ENCODE peak calls at places on chromosomes 12 and 14, in five cellular contexts. One of them, this sample, is unnamed.

GRCh38 chr12:121970901-121971300 is 50.8 kb upstream of the BCL7A start:
- ATAC-seq in sciatic nerve: no peak
- ATAC-seq in psoas muscle: peak
- ATAC-seq in activated CD8-positive, alpha-beta memory T cell treated with anti-CD3 and anti-CD28 coated beads, Interleukin-2, amount 10 ng/mL, durations not matched to agents 7 days and 5 days: no peak
- ATAC-seq in activated CD8-positive, alpha-beta T cell treated with anti-CD3 and anti-CD28 coated beads for 36 hours: no peak
- ATAC-seq in this sample: no peak

GRCh38 chr12:129607756-129608155 is 296.1 kb downstream of the TMEM132D start:
- ATAC-seq in sciatic nerve: no peak
- ATAC-seq in psoas muscle: no peak
- ATAC-seq in activated CD8-positive, alpha-beta memory T cell treated with anti-CD3 and anti-CD28 coated beads, Interleukin-2, amount 10 ng/mL, durations not matched to agents 7 days and 5 days: no peak
- ATAC-seq in activated CD8-positive, alpha-beta T cell treated with anti-CD3 and anti-CD28 coated beads for 36 hours: no peak
- ATAC-seq in this sample: no peak

GRCh38 chr12:52828156-52829090 is 5.7 kb downstream of the KRT79 start:
- ATAC-seq in sciatic nerve: no peak
- ATAC-seq in psoas muscle: no peak
- ATAC-seq in activated CD8-positive, alpha-beta memory T cell treated with anti-CD3 and anti-CD28 coated beads, Interleukin-2, amount 10 ng/mL, durations not matched to agents 7 days and 5 days: no peak
- ATAC-seq in activated CD8-positive, alpha-beta T cell treated with anti-CD3 and anti-CD28 coated beads for 36 hours: no peak
- ATAC-seq in this sample: no peak

GRCh38 chr12:125061229-125061628 is 4.0 kb upstream of the AACS start:
- ATAC-seq in sciatic nerve: no peak
- ATAC-seq in psoas muscle: no peak
- ATAC-seq in activated CD8-positive, alpha-beta memory T cell treated with anti-CD3 and anti-CD28 coated beads, Interleukin-2, amount 10 ng/mL, durations not matched to agents 7 days and 5 days: no peak
- ATAC-seq in activated CD8-positive, alpha-beta T cell treated with anti-CD3 and anti-CD28 coated beads for 36 hours: no peak
- ATAC-seq in this sample: no peak

GRCh38 chr12:84128117-84128991 is 784.2 kb downstream of the SLC6A15 start:
- ATAC-seq in sciatic nerve: no peak
- ATAC-seq in psoas muscle: no peak
- ATAC-seq in activated CD8-positive, alpha-beta memory T cell treated with anti-CD3 and anti-CD28 coated beads, Interleukin-2, amount 10 ng/mL, durations not matched to agents 7 days and 5 days: no peak
- ATAC-seq in activated CD8-positive, alpha-beta T cell treated with anti-CD3 and anti-CD28 coated beads for 36 hours: no peak
- ATAC-seq in this sample: peak

GRCh38 chr12:4958697-4959375 is 49.1 kb downstream of the KCNA1 start:
- ATAC-seq in sciatic nerve: no peak
- ATAC-seq in psoas muscle: no peak
- ATAC-seq in activated CD8-positive, alpha-beta memory T cell treated with anti-CD3 and anti-CD28 coated beads, Interleukin-2, amount 10 ng/mL, durations not matched to agents 7 days and 5 days: no peak
- ATAC-seq in activated CD8-positive, alpha-beta T cell treated with anti-CD3 and anti-CD28 coated beads for 36 hours: no peak
- ATAC-seq in this sample: no peak

GRCh38 chr12:101951002-101951670 is 73.8 kb downstream of the DRAM1 start:
- ATAC-seq in sciatic nerve: no peak
- ATAC-seq in psoas muscle: no peak
- ATAC-seq in activated CD8-positive, alpha-beta memory T cell treated with anti-CD3 and anti-CD28 coated beads, Interleukin-2, amount 10 ng/mL, durations not matched to agents 7 days and 5 days: peak
- ATAC-seq in activated CD8-positive, alpha-beta T cell treated with anti-CD3 and anti-CD28 coated beads for 36 hours: peak
- ATAC-seq in this sample: no peak

GRCh38 chr14:99586054-99586760 is 17.8 kb downstream of the CCDC85C start:
- ATAC-seq in sciatic nerve: no peak
- ATAC-seq in psoas muscle: no peak
- ATAC-seq in activated CD8-positive, alpha-beta memory T cell treated with anti-CD3 and anti-CD28 coated beads, Interleukin-2, amount 10 ng/mL, durations not matched to agents 7 days and 5 days: no peak
- ATAC-seq in activated CD8-positive, alpha-beta T cell treated with anti-CD3 and anti-CD28 coated beads for 36 hours: no peak
- ATAC-seq in this sample: no peak

GRCh38 chr14:64997108-64997794 is 10.6 kb downstream of the FNTB start:
- ATAC-seq in sciatic nerve: no peak
- ATAC-seq in psoas muscle: no peak
- ATAC-seq in activated CD8-positive, alpha-beta memory T cell treated with anti-CD3 and anti-CD28 coated beads, Interleukin-2, amount 10 ng/mL, durations not matched to agents 7 days and 5 days: peak
- ATAC-seq in activated CD8-positive, alpha-beta T cell treated with anti-CD3 and anti-CD28 coated beads for 36 hours: peak
- ATAC-seq in this sample: peak

GRCh38 chr12:80187660-80188090 is 88.3 kb downstream of the OTOGL start:
- ATAC-seq in sciatic nerve: no peak
- ATAC-seq in psoas muscle: peak
- ATAC-seq in activated CD8-positive, alpha-beta memory T cell treated with anti-CD3 and anti-CD28 coated beads, Interleukin-2, amount 10 ng/mL, durations not matched to agents 7 days and 5 days: peak
- ATAC-seq in activated CD8-positive, alpha-beta T cell treated with anti-CD3 and anti-CD28 coated beads for 36 hours: peak
- ATAC-seq in this sample: no peak

GRCh38 chr14:31954991-31955390 is 122.1 kb upstream of the ARHGAP5 start:
- ATAC-seq in sciatic nerve: no peak
- ATAC-seq in psoas muscle: no peak
- ATAC-seq in activated CD8-positive, alpha-beta memory T cell treated with anti-CD3 and anti-CD28 coated beads, Interleukin-2, amount 10 ng/mL, durations not matched to agents 7 days and 5 days: no peak
- ATAC-seq in activated CD8-positive, alpha-beta T cell treated with anti-CD3 and anti-CD28 coated beads for 36 hours: no peak
- ATAC-seq in this sample: no peak

GRCh38 chr14:71029236-71029781 is 122.0 kb downstream of the PCNX1 start:
- ATAC-seq in sciatic nerve: no peak
- ATAC-seq in psoas muscle: no peak
- ATAC-seq in activated CD8-positive, alpha-beta memory T cell treated with anti-CD3 and anti-CD28 coated beads, Interleukin-2, amount 10 ng/mL, durations not matched to agents 7 days and 5 days: no peak
- ATAC-seq in activated CD8-positive, alpha-beta T cell treated with anti-CD3 and anti-CD28 coated beads for 36 hours: no peak
- ATAC-seq in this sample: no peak

This sample was measured in stimulated activated memory B cell treated with anti-CD40 and anti-IgM and Interleukin-4, amounts not matched to agents 10 μg/mL and 1 μg/mL and 100 μg/mL, for 72 hours.